ENCODE peak calls at places on chromosome 17, in seven cellular contexts. One of them, this sample, is unnamed.

GRCh38 chr17:42660692-42661345 is 1.7 kb downstream of the TUBG2 start:
- DNase-seq in activated CD4-positive, alpha-beta T cell treated with anti-CD3 and anti-CD28 coated beads, Interleukin-2, amount 50 U/mL, for 1 hour: no peak
- DNase-seq in WTC11: no peak
- DNase-seq in endodermal cell: no peak
- DNase-seq in activated CD4-positive, alpha-beta memory T cell treated with anti-CD3 and anti-CD28 coated beads for 36 hours: no peak
- DNase-seq in fibroblast of the aortic adventitia: peak
- DNase-seq in endothelial cell: no peak
- DNase-seq in this sample: no peak

GRCh38 chr17:6435968-6436367 is 1.0 kb upstream of the AIPL1 start:
- DNase-seq in activated CD4-positive, alpha-beta T cell treated with anti-CD3 and anti-CD28 coated beads, Interleukin-2, amount 50 U/mL, for 1 hour: peak
- DNase-seq in WTC11: peak
- DNase-seq in endodermal cell: peak
- DNase-seq in activated CD4-positive, alpha-beta memory T cell treated with anti-CD3 and anti-CD28 coated beads for 36 hours: peak
- DNase-seq in fibroblast of the aortic adventitia: peak
- DNase-seq in endothelial cell: peak
- DNase-seq in this sample: peak

GRCh38 chr17:13925579-13925978 is 143.7 kb upstream of the COX10 start:
- DNase-seq in activated CD4-positive, alpha-beta T cell treated with anti-CD3 and anti-CD28 coated beads, Interleukin-2, amount 50 U/mL, for 1 hour: no peak
- DNase-seq in WTC11: no peak
- DNase-seq in endodermal cell: no peak
- DNase-seq in activated CD4-positive, alpha-beta memory T cell treated with anti-CD3 and anti-CD28 coated beads for 36 hours: no peak
- DNase-seq in fibroblast of the aortic adventitia: no peak
- DNase-seq in endothelial cell: no peak
- DNase-seq in this sample: no peak

GRCh38 chr17:79988163-79988971 is 47.3 kb downstream of the TBC1D16 start:
- DNase-seq in activated CD4-positive, alpha-beta T cell treated with anti-CD3 and anti-CD28 coated beads, Interleukin-2, amount 50 U/mL, for 1 hour: no peak
- DNase-seq in WTC11: no peak
- DNase-seq in endodermal cell: no peak
- DNase-seq in activated CD4-positive, alpha-beta memory T cell treated with anti-CD3 and anti-CD28 coated beads for 36 hours: peak
- DNase-seq in fibroblast of the aortic adventitia: peak
- DNase-seq in endothelial cell: no peak
- DNase-seq in this sample: no peak

GRCh38 chr17:57553991-57554825 is 190.9 kb downstream of the CCDC182 start:
- DNase-seq in activated CD4-positive, alpha-beta T cell treated with anti-CD3 and anti-CD28 coated beads, Interleukin-2, amount 50 U/mL, for 1 hour: no peak
- DNase-seq in WTC11: peak
- DNase-seq in endodermal cell: peak
- DNase-seq in activated CD4-positive, alpha-beta memory T cell treated with anti-CD3 and anti-CD28 coated beads for 36 hours: no peak
- DNase-seq in fibroblast of the aortic adventitia: no peak
- DNase-seq in endothelial cell: peak
- DNase-seq in this sample: peak

GRCh38 chr17:16924701-16925440 is 47.0 kb downstream of the TNFRSF13B start:
- DNase-seq in activated CD4-positive, alpha-beta T cell treated with anti-CD3 and anti-CD28 coated beads, Interleukin-2, amount 50 U/mL, for 1 hour: no peak
- DNase-seq in WTC11: peak
- DNase-seq in endodermal cell: no peak
- DNase-seq in activated CD4-positive, alpha-beta memory T cell treated with anti-CD3 and anti-CD28 coated beads for 36 hours: peak
- DNase-seq in fibroblast of the aortic adventitia: no peak
- DNase-seq in endothelial cell: no peak
- DNase-seq in this sample: no peak

GRCh38 chr17:16935786-16936185 is 36.1 kb downstream of the TNFRSF13B start:
- DNase-seq in activated CD4-positive, alpha-beta T cell treated with anti-CD3 and anti-CD28 coated beads, Interleukin-2, amount 50 U/mL, for 1 hour: no peak
- DNase-seq in WTC11: peak
- DNase-seq in endodermal cell: peak
- DNase-seq in activated CD4-positive, alpha-beta memory T cell treated with anti-CD3 and anti-CD28 coated beads for 36 hours: peak
- DNase-seq in fibroblast of the aortic adventitia: no peak
- DNase-seq in endothelial cell: no peak
- DNase-seq in this sample: no peak

GRCh38 chr17:1736348-1737281 is 6.1 kb upstream of the SERPINF2 start:
- DNase-seq in activated CD4-positive, alpha-beta T cell treated with anti-CD3 and anti-CD28 coated beads, Interleukin-2, amount 50 U/mL, for 1 hour: no peak
- DNase-seq in WTC11: no peak
- DNase-seq in endodermal cell: no peak
- DNase-seq in activated CD4-positive, alpha-beta memory T cell treated with anti-CD3 and anti-CD28 coated beads for 36 hours: peak
- DNase-seq in fibroblast of the aortic adventitia: peak
- DNase-seq in endothelial cell: no peak
- DNase-seq in this sample: no peak

GRCh38 chr17:32564325-32564724 is 77.5 kb downstream of the CDK5R1 start:
- DNase-seq in activated CD4-positive, alpha-beta T cell treated with anti-CD3 and anti-CD28 coated beads, Interleukin-2, amount 50 U/mL, for 1 hour: no peak
- DNase-seq in WTC11: no peak
- DNase-seq in endodermal cell: no peak
- DNase-seq in activated CD4-positive, alpha-beta memory T cell treated with anti-CD3 and anti-CD28 coated beads for 36 hours: peak
- DNase-seq in fibroblast of the aortic adventitia: no peak
- DNase-seq in endothelial cell: no peak
- DNase-seq in this sample: no peak

GRCh38 chr17:29588561-29589411 is 662 bp downstream of the GIT1 start:
- DNase-seq in activated CD4-positive, alpha-beta T cell treated with anti-CD3 and anti-CD28 coated beads, Interleukin-2, amount 50 U/mL, for 1 hour: no peak
- DNase-seq in WTC11: no peak
- DNase-seq in endodermal cell: peak
- DNase-seq in activated CD4-positive, alpha-beta memory T cell treated with anti-CD3 and anti-CD28 coated beads for 36 hours: peak
- DNase-seq in fibroblast of the aortic adventitia: no peak
- DNase-seq in endothelial cell: peak
- DNase-seq in this sample: peak

GRCh38 chr17:60493847-60494321 is 32.2 kb downstream of the APPBP2 start:
- DNase-seq in activated CD4-positive, alpha-beta T cell treated with anti-CD3 and anti-CD28 coated beads, Interleukin-2, amount 50 U/mL, for 1 hour: no peak
- DNase-seq in WTC11: no peak
- DNase-seq in endodermal cell: no peak
- DNase-seq in activated CD4-positive, alpha-beta memory T cell treated with anti-CD3 and anti-CD28 coated beads for 36 hours: no peak
- DNase-seq in fibroblast of the aortic adventitia: no peak
- DNase-seq in endothelial cell: no peak
- DNase-seq in this sample: no peak

GRCh38 chr17:82148997-82149396 is 51.0 kb upstream of the FASN start:
- DNase-seq in activated CD4-positive, alpha-beta T cell treated with anti-CD3 and anti-CD28 coated beads, Interleukin-2, amount 50 U/mL, for 1 hour: no peak
- DNase-seq in WTC11: no peak
- DNase-seq in endodermal cell: no peak
- DNase-seq in activated CD4-positive, alpha-beta memory T cell treated with anti-CD3 and anti-CD28 coated beads for 36 hours: no peak
- DNase-seq in fibroblast of the aortic adventitia: no peak
- DNase-seq in endothelial cell: no peak
- DNase-seq in this sample: no peak

GRCh38 chr17:11986179-11986938 is 10.9 kb downstream of the ZNF18 start:
- DNase-seq in activated CD4-positive, alpha-beta T cell treated with anti-CD3 and anti-CD28 coated beads, Interleukin-2, amount 50 U/mL, for 1 hour: no peak
- DNase-seq in WTC11: no peak
- DNase-seq in endodermal cell: peak
- DNase-seq in activated CD4-positive, alpha-beta memory T cell treated with anti-CD3 and anti-CD28 coated beads for 36 hours: no peak
- DNase-seq in fibroblast of the aortic adventitia: peak
- DNase-seq in endothelial cell: no peak
- DNase-seq in this sample: no peak

GRCh38 chr17:15475620-15476354 is 8.4 kb upstream of the CDRT4 start:
- DNase-seq in activated CD4-positive, alpha-beta T cell treated with anti-CD3 and anti-CD28 coated beads, Interleukin-2, amount 50 U/mL, for 1 hour: no peak
- DNase-seq in WTC11: no peak
- DNase-seq in endodermal cell: no peak
- DNase-seq in activated CD4-positive, alpha-beta memory T cell treated with anti-CD3 and anti-CD28 coated beads for 36 hours: no peak
- DNase-seq in fibroblast of the aortic adventitia: peak
- DNase-seq in endothelial cell: no peak
- DNase-seq in this sample: no peak

GRCh38 chr17:48928876-48929811 is 15.5 kb downstream of the SNF8 start:
- DNase-seq in activated CD4-positive, alpha-beta T cell treated with anti-CD3 and anti-CD28 coated beads, Interleukin-2, amount 50 U/mL, for 1 hour: no peak
- DNase-seq in WTC11: no peak
- DNase-seq in endodermal cell: no peak
- DNase-seq in activated CD4-positive, alpha-beta memory T cell treated with anti-CD3 and anti-CD28 coated beads for 36 hours: no peak
- DNase-seq in fibroblast of the aortic adventitia: no peak
- DNase-seq in endothelial cell: no peak
- DNase-seq in this sample: no peak

GRCh38 chr17:55660171-55660886 is 62.3 kb downstream of the TMEM100 start:
- DNase-seq in activated CD4-positive, alpha-beta T cell treated with anti-CD3 and anti-CD28 coated beads, Interleukin-2, amount 50 U/mL, for 1 hour: no peak
- DNase-seq in WTC11: no peak
- DNase-seq in endodermal cell: no peak
- DNase-seq in activated CD4-positive, alpha-beta memory T cell treated with anti-CD3 and anti-CD28 coated beads for 36 hours: no peak
- DNase-seq in fibroblast of the aortic adventitia: peak
- DNase-seq in endothelial cell: no peak
- DNase-seq in this sample: no peak

GRCh38 chr17:80577876-80578275 is 33.2 kb downstream of the RPTOR start:
- DNase-seq in activated CD4-positive, alpha-beta T cell treated with anti-CD3 and anti-CD28 coated beads, Interleukin-2, amount 50 U/mL, for 1 hour: no peak
- DNase-seq in WTC11: no peak
- DNase-seq in endodermal cell: no peak
- DNase-seq in activated CD4-positive, alpha-beta memory T cell treated with anti-CD3 and anti-CD28 coated beads for 36 hours: no peak
- DNase-seq in fibroblast of the aortic adventitia: no peak
- DNase-seq in endothelial cell: no peak
- DNase-seq in this sample: no peak

GRCh38 chr17:16976686-16977550 is 5.0 kb upstream of the TNFRSF13B start:
- DNase-seq in activated CD4-positive, alpha-beta T cell treated with anti-CD3 and anti-CD28 coated beads, Interleukin-2, amount 50 U/mL, for 1 hour: no peak
- DNase-seq in WTC11: no peak
- DNase-seq in endodermal cell: peak
- DNase-seq in activated CD4-positive, alpha-beta memory T cell treated with anti-CD3 and anti-CD28 coated beads for 36 hours: no peak
- DNase-seq in fibroblast of the aortic adventitia: no peak
- DNase-seq in endothelial cell: no peak
- DNase-seq in this sample: no peak

GRCh38 chr17:65409381-65409780 is 152.1 kb downstream of the AXIN2 start:
- DNase-seq in activated CD4-positive, alpha-beta T cell treated with anti-CD3 and anti-CD28 coated beads, Interleukin-2, amount 50 U/mL, for 1 hour: no peak
- DNase-seq in WTC11: no peak
- DNase-seq in endodermal cell: no peak
- DNase-seq in activated CD4-positive, alpha-beta memory T cell treated with anti-CD3 and anti-CD28 coated beads for 36 hours: no peak
- DNase-seq in fibroblast of the aortic adventitia: no peak
- DNase-seq in endothelial cell: no peak
- DNase-seq in this sample: no peak

GRCh38 chr17:17156511-17156910 is 49.6 kb downstream of the PLD6 start:
- DNase-seq in activated CD4-positive, alpha-beta T cell treated with anti-CD3 and anti-CD28 coated beads, Interleukin-2, amount 50 U/mL, for 1 hour: no peak
- DNase-seq in WTC11: no peak
- DNase-seq in endodermal cell: no peak
- DNase-seq in activated CD4-positive, alpha-beta memory T cell treated with anti-CD3 and anti-CD28 coated beads for 36 hours: no peak
- DNase-seq in fibroblast of the aortic adventitia: peak
- DNase-seq in endothelial cell: no peak
- DNase-seq in this sample: no peak

GRCh38 chr17:11330871-11331270 is 89.9 kb downstream of the SHISA6 start:
- DNase-seq in activated CD4-positive, alpha-beta T cell treated with anti-CD3 and anti-CD28 coated beads, Interleukin-2, amount 50 U/mL, for 1 hour: no peak
- DNase-seq in WTC11: peak
- DNase-seq in endodermal cell: peak
- DNase-seq in activated CD4-positive, alpha-beta memory T cell treated with anti-CD3 and anti-CD28 coated beads for 36 hours: no peak
- DNase-seq in fibroblast of the aortic adventitia: no peak
- DNase-seq in endothelial cell: no peak
- DNase-seq in this sample: no peak

GRCh38 chr17:70235252-70235651 is 65.9 kb downstream of the KCNJ2 start:
- DNase-seq in activated CD4-positive, alpha-beta T cell treated with anti-CD3 and anti-CD28 coated beads, Interleukin-2, amount 50 U/mL, for 1 hour: no peak
- DNase-seq in WTC11: no peak
- DNase-seq in endodermal cell: no peak
- DNase-seq in activated CD4-positive, alpha-beta memory T cell treated with anti-CD3 and anti-CD28 coated beads for 36 hours: no peak
- DNase-seq in fibroblast of the aortic adventitia: no peak
- DNase-seq in endothelial cell: no peak
- DNase-seq in this sample: no peak

GRCh38 chr17:17227608-17228520 is 9.1 kb downstream of the FLCN start:
- DNase-seq in activated CD4-positive, alpha-beta T cell treated with anti-CD3 and anti-CD28 coated beads, Interleukin-2, amount 50 U/mL, for 1 hour: no peak
- DNase-seq in WTC11: no peak
- DNase-seq in endodermal cell: peak
- DNase-seq in activated CD4-positive, alpha-beta memory T cell treated with anti-CD3 and anti-CD28 coated beads for 36 hours: no peak
- DNase-seq in fibroblast of the aortic adventitia: no peak
- DNase-seq in endothelial cell: no peak
- DNase-seq in this sample: no peak

GRCh38 chr17:74271902-74272563 is 2.0 kb upstream of the DNAI2 start:
- DNase-seq in activated CD4-positive, alpha-beta T cell treated with anti-CD3 and anti-CD28 coated beads, Interleukin-2, amount 50 U/mL, for 1 hour: no peak
- DNase-seq in WTC11: no peak
- DNase-seq in endodermal cell: no peak
- DNase-seq in activated CD4-positive, alpha-beta memory T cell treated with anti-CD3 and anti-CD28 coated beads for 36 hours: no peak
- DNase-seq in fibroblast of the aortic adventitia: peak
- DNase-seq in endothelial cell: no peak
- DNase-seq in this sample: no peak

GRCh38 chr17:83202002-83203000 is 122.9 kb downstream of the METRNL start:
- DNase-seq in activated CD4-positive, alpha-beta T cell treated with anti-CD3 and anti-CD28 coated beads, Interleukin-2, amount 50 U/mL, for 1 hour: no peak
- DNase-seq in WTC11: peak
- DNase-seq in endodermal cell: no peak
- DNase-seq in activated CD4-positive, alpha-beta memory T cell treated with anti-CD3 and anti-CD28 coated beads for 36 hours: peak
- DNase-seq in fibroblast of the aortic adventitia: no peak
- DNase-seq in endothelial cell: no peak
- DNase-seq in this sample: no peak

GRCh38 chr17:44005865-44006580 is 1.6 kb downstream of the NAGS start:
- DNase-seq in activated CD4-positive, alpha-beta T cell treated with anti-CD3 and anti-CD28 coated beads, Interleukin-2, amount 50 U/mL, for 1 hour: peak
- DNase-seq in WTC11: peak
- DNase-seq in endodermal cell: peak
- DNase-seq in activated CD4-positive, alpha-beta memory T cell treated with anti-CD3 and anti-CD28 coated beads for 36 hours: peak
- DNase-seq in fibroblast of the aortic adventitia: no peak
- DNase-seq in endothelial cell: peak
- DNase-seq in this sample: peak

GRCh38 chr17:76063880-76064546 is 8.3 kb downstream of the SRP68 start:
- DNase-seq in activated CD4-positive, alpha-beta T cell treated with anti-CD3 and anti-CD28 coated beads, Interleukin-2, amount 50 U/mL, for 1 hour: peak
- DNase-seq in WTC11: no peak
- DNase-seq in endodermal cell: no peak
- DNase-seq in activated CD4-positive, alpha-beta memory T cell treated with anti-CD3 and anti-CD28 coated beads for 36 hours: peak
- DNase-seq in fibroblast of the aortic adventitia: no peak
- DNase-seq in endothelial cell: no peak
- DNase-seq in this sample: no peak

This sample was measured in GM23338.